ENCODE peak calls at places on chromosome 21, in four cellular contexts. One of them, this sample, is unnamed.
A peak's percentile ranks its signal among the peaks of the same experiment; 100 is the strongest.

GRCh38 chr21:33496345-33496744 is 4.8 kb upstream of the DNAJC28 start:
- DNase-seq in fibroblast of lung: no peak
- DNase-seq in mesenchymal stem cell: no peak
- DNase-seq in GM23248: no peak
- DNase-seq in this sample: no peak

GRCh38 chr21:31330144-31330483 is 13.9 kb downstream of the TIAM1 start:
- DNase-seq in fibroblast of lung: no peak
- DNase-seq in mesenchymal stem cell: no peak
- DNase-seq in GM23248: no peak
- DNase-seq in this sample: no peak

GRCh38 chr21:39149008-39149407 is 34.2 kb downstream of the PSMG1 start:
- DNase-seq in GM23248: no peak
- DNase-seq in mesenchymal stem cell: no peak
- DNase-seq in fibroblast of lung: no peak
- DNase-seq in this sample: no peak

GRCh38 chr21:33259428-33259827 is 6.7 kb upstream of the IL10RB start:
- DNase-seq in GM23248: peak; percentile 48
- DNase-seq in fibroblast of lung: no peak
- DNase-seq in mesenchymal stem cell: peak; percentile 35
- DNase-seq in this sample: no peak

GRCh38 chr21:31733521-31734149 is 1.7 kb upstream of the SCAF4 start:
- DNase-seq in mesenchymal stem cell: no peak
- DNase-seq in fibroblast of lung: no peak
- DNase-seq in GM23248: peak; percentile 30
- DNase-seq in this sample: no peak

GRCh38 chr21:31203371-31204054 is 140.5 kb downstream of the TIAM1 start:
- DNase-seq in fibroblast of lung: peak; percentile 59
- DNase-seq in mesenchymal stem cell: no peak
- DNase-seq in GM23248: peak; percentile 70
- DNase-seq in this sample: no peak

GRCh38 chr21:32056791-32057190 is 184.0 kb downstream of the HUNK start:
- DNase-seq in GM23248: no peak
- DNase-seq in fibroblast of lung: no peak
- DNase-seq in mesenchymal stem cell: no peak
- DNase-seq in this sample: peak; percentile 33

GRCh38 chr21:33078907-33079582 is 9.1 kb downstream of the OLIG1 start:
- DNase-seq in mesenchymal stem cell: peak; percentile 46
- DNase-seq in fibroblast of lung: peak; percentile 83
- DNase-seq in GM23248: peak; percentile 68
- DNase-seq in this sample: peak; percentile 78

GRCh38 chr21:33051925-33052324 is 18.0 kb upstream of the OLIG1 start:
- DNase-seq in GM23248: no peak
- DNase-seq in mesenchymal stem cell: no peak
- DNase-seq in fibroblast of lung: no peak
- DNase-seq in this sample: no peak

GRCh38 chr21:35051287-35051818 is 2.3 kb upstream of the RUNX1 start:
- DNase-seq in fibroblast of lung: peak; percentile 90
- DNase-seq in mesenchymal stem cell: peak; percentile 90
- DNase-seq in GM23248: peak; percentile 97
- DNase-seq in this sample: peak; percentile 79
- H3K9ac ChIP-seq in fibroblast of lung: no peak overlapping the region
- H3K9ac ChIP-seq in mesenchymal stem cell: peak overlapping the region; percentile 51
- H3K9ac ChIP-seq in GM23248: peak overlapping the region; percentile 57
- H3K9ac ChIP-seq in this sample: no peak overlapping the region

GRCh38 chr21:34986561-34987533 is 62.3 kb downstream of the RUNX1 start:
- DNase-seq in fibroblast of lung: peak; percentile 98
- DNase-seq in mesenchymal stem cell: peak; percentile 95
- DNase-seq in GM23248: peak; percentile 67
- DNase-seq in this sample: no peak
- H2AFZ ChIP-seq in fibroblast of lung: no peak overlapping the region
- H2AFZ ChIP-seq in mesenchymal stem cell: no peak overlapping the region
- H2AFZ ChIP-seq in GM23248: no peak overlapping the region
- H2AFZ ChIP-seq in this sample: no peak overlapping the region

GRCh38 chr21:42973309-42973990 is 912 bp upstream of the PKNOX1 start:
- DNase-seq in GM23248: no peak
- DNase-seq in mesenchymal stem cell: no peak
- DNase-seq in fibroblast of lung: no peak
- DNase-seq in this sample: no peak

GRCh38 chr21:42973991-42974831 is at the start of gene PKNOX1:
- DNase-seq in mesenchymal stem cell: peak; percentile 97
- DNase-seq in fibroblast of lung: peak; percentile 97
- DNase-seq in GM23248: peak; percentile 100
- DNase-seq in this sample: peak; percentile 99

GRCh38 chr21:42969193-42969600 is 5.2 kb upstream of the PKNOX1 start:
- DNase-seq in GM23248: no peak
- DNase-seq in fibroblast of lung: no peak
- DNase-seq in mesenchymal stem cell: no peak
- DNase-seq in this sample: peak; percentile 70

GRCh38 chr21:42970946-42971653 is 3.3 kb upstream of the PKNOX1 start:
- DNase-seq in mesenchymal stem cell: no peak
- DNase-seq in fibroblast of lung: no peak
- DNase-seq in GM23248: no peak
- DNase-seq in this sample: no peak

GRCh38 chr21:42971897-42972275 is 2.5 kb upstream of the PKNOX1 start:
- DNase-seq in GM23248: no peak
- DNase-seq in mesenchymal stem cell: no peak
- DNase-seq in fibroblast of lung: no peak
- DNase-seq in this sample: no peak
- H3K9ac ChIP-seq in GM23248: no peak overlapping the region
- H3K9ac ChIP-seq in mesenchymal stem cell: no peak overlapping the region
- H3K9ac ChIP-seq in fibroblast of lung: no peak overlapping the region
- H3K9ac ChIP-seq in this sample: no peak overlapping the region

GRCh38 chr21:37562920-37563640 is 196.5 kb downstream of the DYRK1A start:
- DNase-seq in fibroblast of lung: no peak
- DNase-seq in mesenchymal stem cell: no peak
- DNase-seq in GM23248: no peak
- DNase-seq in this sample: peak; percentile 13
- H2AFZ ChIP-seq in fibroblast of lung: peak overlapping the region; percentile 85
- H2AFZ ChIP-seq in mesenchymal stem cell: peak overlapping the region; percentile 73
- H2AFZ ChIP-seq in GM23248: peak overlapping the region; percentile 89
- H2AFZ ChIP-seq in this sample: peak overlapping the region; percentile 41

DNA sequence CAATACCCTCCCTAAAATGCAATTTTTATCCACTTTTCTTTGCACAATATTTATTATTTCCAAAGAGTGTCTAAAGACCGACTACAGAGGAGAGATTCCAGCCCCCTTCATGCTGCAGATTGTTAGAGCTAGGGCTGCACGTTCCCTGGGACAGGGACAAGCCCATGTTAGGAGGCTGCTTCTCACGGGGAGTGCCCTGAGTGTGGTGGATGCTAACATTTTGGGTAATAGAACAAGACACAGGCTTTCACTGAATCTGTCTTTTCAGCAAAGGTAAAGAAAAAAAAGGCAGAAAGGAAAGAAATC is 125.4 kb downstream of the RIPK4 start:
- DNase-seq in mesenchymal stem cell: no peak
- DNase-seq in fibroblast of lung: no peak
- DNase-seq in GM23248: no peak
- DNase-seq in this sample: no peak
- H3K9ac ChIP-seq in mesenchymal stem cell: peak overlapping the region; percentile 76
- H3K9ac ChIP-seq in fibroblast of lung: no peak overlapping the region
- H3K9ac ChIP-seq in GM23248: peak overlapping the region; percentile 80
- H3K9ac ChIP-seq in this sample: no peak overlapping the region

GRCh38 chr21:26659181-26659580 is 86.1 kb upstream of the CYYR1 start:
- DNase-seq in mesenchymal stem cell: no peak
- DNase-seq in GM23248: no peak
- DNase-seq in fibroblast of lung: no peak
- DNase-seq in this sample: no peak
- H2AFZ ChIP-seq in mesenchymal stem cell: no peak overlapping the region
- H2AFZ ChIP-seq in GM23248: no peak overlapping the region
- H2AFZ ChIP-seq in fibroblast of lung: no peak overlapping the region
- H2AFZ ChIP-seq in this sample: no peak overlapping the region

GRCh38 chr21:45304945-45305344 is 17.2 kb upstream of the POFUT2 start:
- DNase-seq in mesenchymal stem cell: no peak
- DNase-seq in fibroblast of lung: peak; percentile 43
- DNase-seq in GM23248: no peak
- DNase-seq in this sample: no peak

GRCh38 chr21:45305831-45306230 is 18.1 kb upstream of the POFUT2 start:
- DNase-seq in mesenchymal stem cell: no peak
- DNase-seq in GM23248: no peak
- DNase-seq in fibroblast of lung: peak; percentile 70
- DNase-seq in this sample: no peak

GRCh38 chr21:45308211-45309068 is 20.7 kb upstream of the POFUT2 start:
- DNase-seq in mesenchymal stem cell: peak; percentile 97
- DNase-seq in GM23248: no peak
- DNase-seq in fibroblast of lung: peak; percentile 88
- DNase-seq in this sample: no peak

GRCh38 chr21:45306453-45306831 is 18.7 kb upstream of the POFUT2 start:
- DNase-seq in mesenchymal stem cell: no peak
- DNase-seq in fibroblast of lung: no peak
- DNase-seq in GM23248: no peak
- DNase-seq in this sample: no peak

GRCh38 chr21:45306832-45307571 is 19.3 kb upstream of the POFUT2 start:
- DNase-seq in mesenchymal stem cell: peak; percentile 91
- DNase-seq in fibroblast of lung: peak; percentile 92
- DNase-seq in GM23248: peak; percentile 74
- DNase-seq in this sample: no peak
- H3K9ac ChIP-seq in mesenchymal stem cell: peak overlapping the region; percentile 50
- H3K9ac ChIP-seq in fibroblast of lung: peak overlapping the region; percentile 70
- H3K9ac ChIP-seq in GM23248: peak overlapping the region; percentile 68
- H3K9ac ChIP-seq in this sample: no peak overlapping the region

GRCh38 chr21:34557261-34557660 is 45.3 kb upstream of the KCNE1 start:
- DNase-seq in GM23248: no peak
- DNase-seq in fibroblast of lung: no peak
- DNase-seq in mesenchymal stem cell: no peak
- DNase-seq in this sample: no peak

GRCh38 chr21:34558166-34558565 is 46.2 kb upstream of the KCNE1 start:
- DNase-seq in GM23248: no peak
- DNase-seq in fibroblast of lung: no peak
- DNase-seq in mesenchymal stem cell: no peak
- DNase-seq in this sample: no peak

GRCh38 chr21:34560021-34560420 is 48.0 kb upstream of the KCNE1 start:
- DNase-seq in fibroblast of lung: no peak
- DNase-seq in GM23248: no peak
- DNase-seq in mesenchymal stem cell: no peak
- DNase-seq in this sample: peak; percentile 34

GRCh38 chr21:34560609-34561008 is 48.6 kb upstream of the KCNE1 start:
- DNase-seq in fibroblast of lung: no peak
- DNase-seq in mesenchymal stem cell: no peak
- DNase-seq in GM23248: no peak
- DNase-seq in this sample: no peak

DNA sequence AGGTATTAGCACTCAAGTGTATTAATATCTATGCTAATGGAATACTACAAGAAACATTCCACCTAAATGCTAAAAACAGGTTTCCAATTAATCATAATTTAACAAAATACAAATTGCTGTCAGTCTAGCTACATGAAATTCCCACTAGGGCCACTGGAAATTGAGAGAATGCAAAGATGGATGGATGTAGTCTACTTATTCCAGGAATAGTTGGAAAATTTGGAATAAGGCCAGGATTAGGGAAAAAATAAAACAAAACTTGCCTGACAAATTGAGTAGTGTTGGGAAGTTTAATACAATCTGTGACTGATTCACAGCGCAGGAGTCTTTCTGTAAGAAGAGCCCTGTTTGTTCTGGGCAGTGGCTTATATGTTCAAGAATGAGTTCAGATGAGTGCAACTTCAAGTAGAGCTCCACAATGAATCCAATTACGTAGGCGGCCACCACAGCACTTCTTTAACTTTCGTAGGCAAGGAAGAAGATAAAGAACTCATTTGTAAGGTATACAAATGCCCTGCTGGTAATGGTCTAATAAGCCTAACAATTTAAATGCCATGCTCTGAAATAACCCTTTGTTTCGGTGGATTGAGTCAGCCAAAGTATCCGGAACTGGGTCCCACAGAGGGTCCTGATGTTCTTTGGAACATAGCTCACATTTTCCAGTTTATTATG is 47.1 kb upstream of the KCNE1 start:
- DNase-seq in GM23248: no peak
- DNase-seq in fibroblast of lung: peak; percentile 90
- DNase-seq in mesenchymal stem cell: no peak
- DNase-seq in this sample: peak; percentile 29
- H2AFZ ChIP-seq in GM23248: no peak overlapping the region
- H2AFZ ChIP-seq in fibroblast of lung: no peak overlapping the region
- H2AFZ ChIP-seq in mesenchymal stem cell: no peak overlapping the region
- H2AFZ ChIP-seq in this sample: no peak overlapping the region

GRCh38 chr21:29938968-29939858 is 583 bp downstream of the GRIK1 start:
- DNase-seq in GM23248: peak; percentile 20
- DNase-seq in mesenchymal stem cell: no peak
- DNase-seq in fibroblast of lung: peak; percentile 9
- DNase-seq in this sample: no peak

GRCh38 chr21:29943885-29944284 is 4.1 kb upstream of the GRIK1 start:
- DNase-seq in mesenchymal stem cell: no peak
- DNase-seq in fibroblast of lung: no peak
- DNase-seq in GM23248: no peak
- DNase-seq in this sample: no peak

GRCh38 chr21:29942033-29942432 is 2.2 kb upstream of the GRIK1 start:
- DNase-seq in fibroblast of lung: no peak
- DNase-seq in mesenchymal stem cell: no peak
- DNase-seq in GM23248: no peak
- DNase-seq in this sample: no peak

GRCh38 chr21:29940993-29941392 is 1.2 kb upstream of the GRIK1 start:
- DNase-seq in mesenchymal stem cell: no peak
- DNase-seq in fibroblast of lung: no peak
- DNase-seq in GM23248: no peak
- DNase-seq in this sample: peak; percentile 57

GRCh38 chr21:29939859-29940245 is at the start of gene GRIK1:
- DNase-seq in GM23248: peak; percentile 5
- DNase-seq in mesenchymal stem cell: no peak
- DNase-seq in fibroblast of lung: peak; percentile 4
- DNase-seq in this sample: no peak
- H3K9ac ChIP-seq in GM23248: no peak within 1 kb of the TSS
- H3K9ac ChIP-seq in mesenchymal stem cell: no peak within 1 kb of the TSS
- H3K9ac ChIP-seq in fibroblast of lung: no peak within 1 kb of the TSS
- H3K9ac ChIP-seq in this sample: peak within 1 kb of the TSS; percentile 38